ENCODE peak calls at places on chromosomes 5 and 9, in eight cellular contexts. C, I, M, K, S, D, H and O are unnamed samples.

GRCh38 chr5:111942214-111942613 is 185.2 kb upstream of the NREP start:
- DNase-seq in K (no peak), D (no peak), H (no peak), M (no peak), S (no peak), I (no peak), C (no peak), O (no peak)

GRCh38 chr5:53424691-53425597 is 55.5 kb upstream of the FST start:
- DNase-seq in D (no peak), H (peak), I (no peak), M (no peak), S (no peak), C (no peak), K (no peak), O (no peak)

GRCh38 chr9:135501261-135502167 is 1.0 kb downstream of the MRPS2 start:
- DNase-seq in D (no peak), M (peak), K (peak), C (peak), S (no peak), I (no peak), H (peak), O (peak)

GRCh38 chr9:120689860-120690259 is 24.4 kb downstream of the MEGF9 start:
- DNase-seq in C (no peak), K (no peak), H (peak), M (no peak), I (no peak), D (no peak), S (no peak), O (no peak)

GRCh38 chr5:127298036-127298429 is 7.4 kb downstream of the MEGF10 start:
- DNase-seq in K (no peak), S (no peak), D (no peak), I (no peak), M (no peak), C (no peak), H (no peak), O (no peak)

GRCh38 chr5:123438244-123438643 is 15.0 kb upstream of the CEP120 start:
- DNase-seq in I (no peak), C (no peak), M (no peak), K (no peak), D (no peak), S (no peak), H (no peak), O (no peak)

GRCh38 chr9:104961238-104961637 is 33.3 kb upstream of the ABCA1 start:
- DNase-seq in S (no peak), K (peak), M (no peak), D (no peak), H (no peak), I (no peak), C (peak), O (no peak)

GRCh38 chr5:145776886-145777285 is 58.3 kb downstream of the PRELID2 start:
- DNase-seq in S (no peak), D (no peak), C (no peak), I (no peak), K (no peak), H (peak), M (no peak), O (no peak)

GRCh38 chr5:36948650-36949049 is 72.1 kb downstream of the NIPBL start:
- DNase-seq in H (no peak), C (no peak), K (no peak), D (no peak), M (no peak), S (no peak), I (no peak), O (no peak)

GRCh38 chr9:27059907-27060306 is 49.1 kb upstream of the TEK start:
- DNase-seq in H (no peak), S (no peak), K (no peak), C (no peak), M (no peak), I (no peak), D (no peak), O (no peak)
- TF ChIP-seq CTCF in H (no peak), S (no peak), K (no peak), C (no peak), M (no peak), I (no peak), D (no peak), O (no peak)

GRCh38 chr9:95096381-95096780 is 221.1 kb downstream of the FANCC start:
- DNase-seq in H (no peak), S (no peak), D (no peak), C (no peak), K (no peak), M (no peak), I (no peak), O (no peak)

GRCh38 chr9:95095619-95096355 is 221.7 kb downstream of the FANCC start:
- DNase-seq in S (no peak), I (no peak), H (no peak), M (no peak), D (no peak), K (no peak), C (no peak), O (no peak)

GRCh38 chr9:95098391-95098921 is 219.1 kb downstream of the FANCC start:
- DNase-seq in C (no peak), K (no peak), S (no peak), I (no peak), H (no peak), M (no peak), D (no peak), O (no peak)

GRCh38 chr9:95097279-95097678 is 220.2 kb downstream of the FANCC start:
- DNase-seq in S (no peak), K (no peak), H (no peak), I (no peak), M (no peak), C (no peak), D (no peak), O (no peak)

DNA sequence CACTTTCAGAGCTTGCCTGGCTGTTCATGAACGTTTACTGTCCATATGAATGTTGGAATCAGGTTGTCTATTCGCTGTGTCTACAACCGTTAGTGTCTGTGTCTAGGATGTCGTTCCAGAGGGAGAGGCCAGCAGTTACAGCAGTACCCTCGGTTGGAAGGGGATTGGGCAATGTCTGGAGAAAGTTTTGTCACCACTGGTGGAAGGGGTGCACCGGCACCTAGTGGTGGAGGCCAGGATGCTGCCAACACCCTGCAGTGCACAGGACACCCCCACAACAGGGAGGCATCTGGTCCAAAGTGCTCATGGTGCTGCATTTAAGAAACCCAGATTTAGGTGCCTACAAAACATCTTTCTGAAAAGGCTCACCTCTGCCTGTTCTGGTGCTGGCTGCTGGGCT is 220.7 kb downstream of the FANCC start:
- DNase-seq in C (peak), K (no peak), H (no peak), S (no peak), D (no peak), M (no peak), I (no peak), O (no peak)
- TF ChIP-seq CTCF in C (no peak), K (no peak), H (peak), S (no peak), D (no peak), M (no peak), I (no peak), O (no peak)

DNA sequence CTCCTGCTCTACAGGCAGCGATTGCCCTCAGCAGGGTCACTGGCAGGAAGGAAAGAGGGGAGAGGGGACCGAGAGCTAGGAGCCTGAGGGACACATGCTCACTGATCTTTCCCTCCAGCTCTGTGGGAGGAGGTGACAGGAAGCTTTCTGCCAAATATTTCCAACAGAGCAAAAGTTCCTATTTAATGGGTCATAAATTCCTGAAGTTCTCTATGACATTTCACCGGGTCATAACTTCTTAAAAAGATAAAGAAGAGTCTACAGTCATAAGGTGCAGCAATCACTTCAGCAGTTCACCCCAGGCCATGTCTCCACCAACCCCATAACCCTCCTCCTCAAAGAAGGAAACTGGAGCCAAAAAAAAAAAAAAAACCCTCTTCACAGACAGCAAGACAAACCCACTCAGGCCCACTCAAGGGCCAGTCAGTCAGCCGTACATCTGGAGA is 481.1 kb downstream of the NR2F1-AS1 start:
- DNase-seq in I (no peak), D (no peak), M (no peak), H (peak), K (no peak), S (no peak), C (no peak), O (no peak)
- TF ChIP-seq CTCF in I (no peak), D (no peak), M (no peak), H (no peak), K (no peak), S (no peak), C (no peak), O (no peak)

GRCh38 chr5:172008689-172009141 is 2.3 kb upstream of the FBXW11 start:
- DNase-seq in C (peak), S (no peak), M (no peak), K (no peak), I (no peak), D (no peak), H (peak), O (no peak)

GRCh38 chr5:172007795-172008465 is 1.5 kb upstream of the FBXW11 start:
- DNase-seq in I (no peak), H (peak), K (no peak), C (no peak), S (no peak), D (no peak), M (peak), O (no peak)

GRCh38 chr5:172007153-172007794 is 836 bp upstream of the FBXW11 start:
- DNase-seq in H (no peak), I (no peak), D (no peak), M (no peak), K (no peak), S (no peak), C (peak), O (no peak)

GRCh38 chr5:172009536-172010270 is 3.3 kb upstream of the FBXW11 start:
- DNase-seq in I (no peak), D (no peak), C (no peak), H (no peak), K (no peak), S (no peak), M (no peak), O (no peak)

GRCh38 chr5:172010278-172010677 is 3.8 kb upstream of the FBXW11 start:
- DNase-seq in I (no peak), C (peak), D (no peak), S (no peak), M (no peak), K (no peak), H (no peak), O (no peak)
- TF ChIP-seq CTCF in I (no peak), C (peak), D (no peak), S (no peak), M (no peak), K (no peak), H (no peak), O (peak)

DNA sequence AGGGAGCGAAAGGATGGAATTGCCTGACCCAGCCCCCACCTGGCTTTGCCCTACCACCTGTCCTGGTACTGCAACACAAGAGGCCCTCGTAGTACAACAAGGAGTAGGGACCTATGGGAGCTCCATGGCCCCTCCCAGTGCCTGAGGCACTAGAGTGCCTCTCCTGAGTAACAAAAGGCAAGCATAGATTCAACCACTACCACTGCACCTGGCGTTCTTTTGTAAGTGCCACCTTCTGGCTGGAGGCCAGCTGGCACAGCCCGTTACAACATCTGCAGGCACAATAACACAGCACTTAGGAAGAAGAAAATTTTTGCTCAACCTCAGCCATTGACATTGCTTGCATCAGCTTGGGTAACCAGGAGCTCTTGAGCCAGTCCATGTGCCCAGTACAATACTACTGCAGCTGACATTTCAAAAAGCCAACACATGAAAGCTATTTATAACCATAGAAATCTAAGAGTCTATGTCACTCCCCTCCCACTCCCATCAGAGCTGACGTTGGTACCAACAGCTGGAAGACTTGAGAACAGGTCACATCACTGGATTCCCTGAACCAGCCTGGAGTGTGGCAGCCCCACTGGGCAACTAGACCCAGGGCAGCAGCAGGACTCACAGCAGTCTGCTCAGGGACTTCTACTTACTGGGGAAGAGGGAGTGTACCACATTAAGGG is 17.7 kb upstream of the FAM174A start:
- DNase-seq in I (no peak), C (no peak), K (peak), M (no peak), S (no peak), H (no peak), D (no peak), O (no peak)
- TF ChIP-seq CTCF in I (no peak), C (no peak), K (no peak), M (no peak), S (no peak), H (no peak), D (no peak), O (no peak)